ENCODE peak calls at places on chromosomes 7 and 10, in eight cellular contexts. One of them, this sample, is unnamed.

GRCh38 chr10:71433983-71434744 is 37.4 kb downstream of the CDH23 start:
- DNase-seq in uterus: no peak
- DNase-seq in IMR-90: no peak
- DNase-seq in heart left ventricle: no peak
- DNase-seq in ovary: no peak
- DNase-seq in adrenal gland: peak; percentile 14
- DNase-seq in HCT116: no peak
- DNase-seq in body of pancreas: no peak
- DNase-seq in this sample: no peak

GRCh38 chr7:118870187-118870586 is 645.7 kb downstream of the ANKRD7 start:
- DNase-seq in uterus: no peak
- DNase-seq in IMR-90: no peak
- DNase-seq in heart left ventricle: no peak
- DNase-seq in ovary: no peak
- DNase-seq in adrenal gland: no peak
- DNase-seq in HCT116: peak; percentile 12
- DNase-seq in body of pancreas: no peak
- DNase-seq in this sample: no peak

GRCh38 chr7:86784765-86785164 is 141.1 kb downstream of the GRM3 start:
- DNase-seq in uterus: no peak
- DNase-seq in IMR-90: no peak
- DNase-seq in heart left ventricle: no peak
- DNase-seq in ovary: no peak
- DNase-seq in adrenal gland: no peak
- DNase-seq in HCT116: no peak
- DNase-seq in body of pancreas: no peak
- DNase-seq in this sample: no peak

GRCh38 chr7:10708447-10708846 is 265.2 kb upstream of the PHF14 start:
- DNase-seq in uterus: no peak
- DNase-seq in IMR-90: no peak
- DNase-seq in heart left ventricle: no peak
- DNase-seq in ovary: no peak
- DNase-seq in adrenal gland: no peak
- DNase-seq in HCT116: peak; percentile 28
- DNase-seq in body of pancreas: peak; percentile 32
- DNase-seq in this sample: no peak

GRCh38 chr10:92604841-92605240 is 11.9 kb downstream of the KIF11 start:
- DNase-seq in uterus: no peak
- DNase-seq in IMR-90: no peak
- DNase-seq in heart left ventricle: no peak
- DNase-seq in ovary: no peak
- DNase-seq in adrenal gland: no peak
- DNase-seq in HCT116: no peak
- DNase-seq in body of pancreas: no peak
- DNase-seq in this sample: no peak

GRCh38 chr10:60910543-60910942 is 33.4 kb downstream of the RHOBTB1 start:
- DNase-seq in uterus: no peak
- DNase-seq in IMR-90: no peak
- DNase-seq in heart left ventricle: no peak
- DNase-seq in ovary: peak; percentile 62
- DNase-seq in adrenal gland: peak; percentile 39
- DNase-seq in HCT116: no peak
- DNase-seq in body of pancreas: peak; percentile 58
- DNase-seq in this sample: no peak

GRCh38 chr10:94546058-94546595 is 539 bp downstream of the HELLS start:
- DNase-seq in uterus: no peak
- DNase-seq in IMR-90: peak; percentile 16
- DNase-seq in heart left ventricle: no peak
- DNase-seq in ovary: no peak
- DNase-seq in adrenal gland: no peak
- DNase-seq in HCT116: no peak
- DNase-seq in body of pancreas: no peak
- DNase-seq in this sample: no peak

GRCh38 chr7:47503283-47503682 is 78.6 kb downstream of the TNS3 start:
- DNase-seq in uterus: no peak
- DNase-seq in IMR-90: peak; percentile 84
- DNase-seq in heart left ventricle: no peak
- DNase-seq in ovary: no peak
- DNase-seq in adrenal gland: peak; percentile 33
- DNase-seq in HCT116: no peak
- DNase-seq in body of pancreas: no peak
- DNase-seq in this sample: no peak

GRCh38 chr7:21497072-21497471 is 45.8 kb upstream of the DNAH11 start:
- DNase-seq in uterus: no peak
- DNase-seq in IMR-90: peak; percentile 7
- DNase-seq in heart left ventricle: no peak
- DNase-seq in ovary: no peak
- DNase-seq in adrenal gland: no peak
- DNase-seq in HCT116: peak; percentile 16
- DNase-seq in body of pancreas: peak; percentile 40
- DNase-seq in this sample: no peak

GRCh38 chr10:58362026-58362799 is 23.0 kb upstream of the TFAM start:
- DNase-seq in uterus: no peak
- DNase-seq in IMR-90: peak; percentile 26
- DNase-seq in heart left ventricle: no peak
- DNase-seq in ovary: no peak
- DNase-seq in adrenal gland: no peak
- DNase-seq in HCT116: no peak
- DNase-seq in body of pancreas: no peak
- DNase-seq in this sample: no peak

GRCh38 chr7:107661081-107661864 is 645 bp downstream of the SLC26A4 start:
- DNase-seq in uterus: peak; percentile 45
- DNase-seq in IMR-90: peak; percentile 45
- DNase-seq in heart left ventricle: peak; percentile 63
- DNase-seq in ovary: peak; percentile 46
- DNase-seq in adrenal gland: peak; percentile 45
- DNase-seq in HCT116: no peak
- DNase-seq in body of pancreas: peak; percentile 70
- DNase-seq in this sample: peak; percentile 74
- H3K4me3 ChIP-seq in uterus: peak overlapping the region; percentile 29
- H3K4me3 ChIP-seq in IMR-90: peak overlapping the region; percentile 79
- H3K4me3 ChIP-seq in heart left ventricle: peak overlapping the region; percentile 43
- H3K4me3 ChIP-seq in ovary: peak overlapping the region; percentile 36
- H3K4me3 ChIP-seq in adrenal gland: peak overlapping the region; percentile 45
- H3K4me3 ChIP-seq in HCT116: no peak overlapping the region
- H3K4me3 ChIP-seq in body of pancreas: peak overlapping the region; percentile 34
- H3K4me3 ChIP-seq in this sample: peak overlapping the region; percentile 29

GRCh38 chr7:152435384-152436278 is at the start of gene KMT2C:
- DNase-seq in uterus: peak; percentile 59
- DNase-seq in IMR-90: peak; percentile 43
- DNase-seq in heart left ventricle: peak; percentile 63
- DNase-seq in ovary: peak; percentile 73
- DNase-seq in adrenal gland: peak; percentile 64
- DNase-seq in HCT116: no peak
- DNase-seq in body of pancreas: peak; percentile 72
- DNase-seq in this sample: peak; percentile 49

GRCh38 chr7:152442330-152442835 is 6.6 kb upstream of the KMT2C start:
- DNase-seq in uterus: no peak
- DNase-seq in IMR-90: no peak
- DNase-seq in heart left ventricle: no peak
- DNase-seq in ovary: no peak
- DNase-seq in adrenal gland: no peak
- DNase-seq in HCT116: no peak
- DNase-seq in body of pancreas: no peak
- DNase-seq in this sample: no peak

GRCh38 chr7:152430857-152431256 is 4.9 kb downstream of the KMT2C start:
- DNase-seq in uterus: no peak
- DNase-seq in IMR-90: no peak
- DNase-seq in heart left ventricle: no peak
- DNase-seq in ovary: no peak
- DNase-seq in adrenal gland: no peak
- DNase-seq in HCT116: no peak
- DNase-seq in body of pancreas: no peak
- DNase-seq in this sample: no peak

DNA sequence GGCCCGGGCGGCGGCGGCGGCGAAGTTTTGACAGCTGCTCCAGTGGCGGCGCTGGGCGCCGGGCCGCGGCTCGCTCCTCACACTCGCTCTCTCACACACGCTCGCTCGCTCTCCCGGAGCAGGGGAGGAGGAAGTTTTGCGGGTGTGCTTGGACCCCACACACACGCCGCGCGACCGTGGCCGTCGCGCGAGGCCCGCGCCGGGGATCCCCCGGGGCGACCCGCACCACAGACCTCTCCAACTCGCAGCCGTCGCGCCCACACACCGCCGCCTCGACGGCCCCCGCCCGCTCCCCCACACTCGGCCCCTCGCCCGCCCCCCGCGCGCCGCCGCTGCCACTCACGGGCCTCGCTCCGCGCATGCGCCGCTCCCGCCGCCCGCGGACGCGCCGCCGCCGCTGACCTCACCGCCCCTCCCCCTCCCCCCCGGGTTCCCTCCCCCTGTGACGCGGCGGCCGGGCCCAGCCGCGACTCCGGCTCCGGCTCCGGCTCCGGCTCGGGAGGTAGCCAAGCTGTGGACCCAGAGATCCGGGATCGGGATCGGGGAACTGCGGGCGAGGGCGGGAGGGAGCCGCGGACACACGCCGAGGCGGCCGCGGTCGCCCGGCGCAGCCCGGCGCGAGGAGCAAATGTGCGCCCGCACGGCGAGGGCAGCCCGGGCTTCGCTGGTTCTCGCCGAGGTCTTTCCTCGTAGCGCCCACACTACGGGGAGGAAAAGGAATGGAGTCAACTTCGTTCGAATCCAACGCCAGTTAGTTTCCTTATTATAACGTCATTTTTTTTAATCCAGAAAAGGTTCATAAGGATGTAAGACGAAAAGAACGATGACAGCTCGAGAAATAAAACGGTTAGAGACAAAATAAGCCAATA is 710 bp upstream of the KMT2C start:
- DNase-seq in uterus: peak; percentile 96
- DNase-seq in IMR-90: peak; percentile 89
- DNase-seq in heart left ventricle: peak; percentile 95
- DNase-seq in ovary: peak; percentile 95
- DNase-seq in adrenal gland: peak; percentile 96
- DNase-seq in HCT116: peak; percentile 78
- DNase-seq in body of pancreas: peak; percentile 96
- DNase-seq in this sample: peak; percentile 96
- TF ChIP-seq POLR2A in uterus: peak; percentile 81
- TF ChIP-seq POLR2A in IMR-90: no peak
- TF ChIP-seq POLR2A in heart left ventricle: no peak
- TF ChIP-seq POLR2A in ovary: peak; percentile 80
- TF ChIP-seq POLR2A in adrenal gland: peak; percentile 58
- TF ChIP-seq POLR2A in HCT116: peak; percentile 24
- TF ChIP-seq POLR2A in body of pancreas: peak; percentile 36
- TF ChIP-seq POLR2A in this sample: peak; percentile 68

GRCh38 chr7:38628630-38629385 is 2.4 kb downstream of the AMPH start:
- DNase-seq in uterus: no peak
- DNase-seq in IMR-90: peak; percentile 82
- DNase-seq in heart left ventricle: no peak
- DNase-seq in ovary: no peak
- DNase-seq in adrenal gland: no peak
- DNase-seq in HCT116: no peak
- DNase-seq in body of pancreas: no peak
- DNase-seq in this sample: no peak

GRCh38 chr7:38629621-38630020 is 1.6 kb downstream of the AMPH start:
- DNase-seq in uterus: no peak
- DNase-seq in IMR-90: peak; percentile 4
- DNase-seq in heart left ventricle: no peak
- DNase-seq in ovary: no peak
- DNase-seq in adrenal gland: no peak
- DNase-seq in HCT116: no peak
- DNase-seq in body of pancreas: no peak
- DNase-seq in this sample: no peak

GRCh38 chr7:38625866-38626265 is 5.3 kb downstream of the AMPH start:
- DNase-seq in uterus: no peak
- DNase-seq in IMR-90: no peak
- DNase-seq in heart left ventricle: no peak
- DNase-seq in ovary: no peak
- DNase-seq in adrenal gland: no peak
- DNase-seq in HCT116: no peak
- DNase-seq in body of pancreas: no peak
- DNase-seq in this sample: no peak

GRCh38 chr7:38632411-38632810 is 1.2 kb upstream of the AMPH start:
- DNase-seq in uterus: no peak
- DNase-seq in IMR-90: no peak
- DNase-seq in heart left ventricle: no peak
- DNase-seq in ovary: no peak
- DNase-seq in adrenal gland: no peak
- DNase-seq in HCT116: no peak
- DNase-seq in body of pancreas: no peak
- DNase-seq in this sample: no peak

GRCh38 chr7:38630720-38631673 is at the start of gene AMPH:
- DNase-seq in uterus: peak; percentile 65
- DNase-seq in IMR-90: peak; percentile 40
- DNase-seq in heart left ventricle: peak; percentile 77
- DNase-seq in ovary: no peak
- DNase-seq in adrenal gland: no peak
- DNase-seq in HCT116: no peak
- DNase-seq in body of pancreas: peak; percentile 16
- DNase-seq in this sample: no peak
- H3K4me3 ChIP-seq in uterus: peak within 1 kb of the TSS; percentile 34
- H3K4me3 ChIP-seq in IMR-90: peak within 1 kb of the TSS; percentile 73
- H3K4me3 ChIP-seq in heart left ventricle: peak within 1 kb of the TSS; percentile 31
- H3K4me3 ChIP-seq in ovary: peak within 1 kb of the TSS; percentile 46
- H3K4me3 ChIP-seq in adrenal gland: no peak within 1 kb of the TSS
- H3K4me3 ChIP-seq in HCT116: no peak within 1 kb of the TSS
- H3K4me3 ChIP-seq in body of pancreas: no peak within 1 kb of the TSS
- H3K4me3 ChIP-seq in this sample: peak within 1 kb of the TSS; percentile 17

GRCh38 chr7:6654842-6655610 is 17.9 kb downstream of the ZNF316 start:
- DNase-seq in uterus: no peak
- DNase-seq in IMR-90: no peak
- DNase-seq in heart left ventricle: no peak
- DNase-seq in ovary: no peak
- DNase-seq in adrenal gland: no peak
- DNase-seq in HCT116: no peak
- DNase-seq in body of pancreas: no peak
- DNase-seq in this sample: no peak
- TF ChIP-seq POLR2A in uterus: no peak
- TF ChIP-seq POLR2A in IMR-90: no peak
- TF ChIP-seq POLR2A in heart left ventricle: no peak
- TF ChIP-seq POLR2A in ovary: no peak
- TF ChIP-seq POLR2A in adrenal gland: no peak
- TF ChIP-seq POLR2A in HCT116: no peak
- TF ChIP-seq POLR2A in body of pancreas: no peak
- TF ChIP-seq POLR2A in this sample: no peak

This sample was measured in Peyer's patch.